ENCODE peak calls at places on chromosomes 4 and X, in nine cellular contexts. E, M, W, R, H, J, U, A and O are unnamed samples.

GRCh38 chr4:14719053-14719452 is 283.2 kb upstream of the CPEB2 start:
- DNase-seq in E (peak; percentile 36), M (no peak), W (no peak), R (no peak), H (no peak), J (peak; percentile 48), U (peak; percentile 78), A (no peak), O (no peak)

GRCh38 chr4:11424000-11424399 is 4.7 kb downstream of the HS3ST1 start:
- DNase-seq in E (peak; percentile 67), M (peak; percentile 45), W (peak; percentile 53), R (no peak), H (peak; percentile 74), J (peak; percentile 6), U (peak; percentile 6), A (peak; percentile 60), O (peak; percentile 81)

GRCh38 chr4:112128452-112128851 is 16.8 kb upstream of the FAM241A start:
- DNase-seq in E (no peak), M (no peak), W (no peak), R (no peak), H (no peak), J (no peak), U (no peak), A (no peak), O (no peak)

GRCh38 chr4:75724867-75725724 is 719 bp downstream of the USO1 start:
- DNase-seq in E (peak; percentile 92), M (peak; percentile 66), W (peak; percentile 76), R (peak; percentile 23), H (peak; percentile 91), J (peak; percentile 92), U (peak; percentile 56), A (peak; percentile 85), O (peak; percentile 80)

GRCh38 chr4:33940281-33940680 is 2304.0 kb downstream of the ARAP2 start:
- DNase-seq in E (no peak), M (no peak), W (no peak), R (no peak), H (no peak), J (peak; percentile 69), U (no peak), A (no peak), O (no peak)

GRCh38 chr4:160772668-160773067 is 1391.1 kb downstream of the FSTL5 start:
- DNase-seq in E (no peak), M (no peak), W (no peak), R (no peak), H (no peak), J (no peak), U (no peak), A (no peak), O (no peak)

GRCh38 chrX:109732319-109732779 is 708 bp downstream of the ACSL4 start:
- DNase-seq in E (peak; percentile 8), M (peak; percentile 54), W (peak; percentile 35), R (no peak), H (peak; percentile 25), J (peak; percentile 61), U (peak; percentile 56), A (peak; percentile 12), O (peak; percentile 22)

GRCh38 chrX:39777623-39778025 is 320.1 kb downstream of the BCOR start:
- DNase-seq in E (no peak), M (no peak), W (no peak), R (no peak), H (no peak), J (no peak), U (no peak), A (peak; percentile 50), O (no peak)

GRCh38 chr4:100754741-100755140 is 236.9 kb upstream of the EMCN start:
- DNase-seq in E (no peak), M (no peak), W (no peak), R (no peak), H (no peak), J (no peak), U (no peak), A (no peak), O (no peak)

GRCh38 chr4:102620697-102621497 is 119.7 kb downstream of the NFKB1 start:
- DNase-seq in E (peak; percentile 76), M (peak; percentile 59), W (peak; percentile 33), R (peak; percentile 76), H (peak; percentile 20), J (peak; percentile 84), U (peak; percentile 78), A (peak; percentile 76), O (peak; percentile 59)

GRCh38 chr4:39032218-39033085 is at the start of gene TMEM156:
- DNase-seq in E (no peak), M (peak; percentile 88), W (no peak), R (no peak), H (no peak), J (peak; percentile 50), U (peak; percentile 83), A (peak; percentile 69), O (no peak)

GRCh38 chr4:41375561-41375960 is 118.8 kb downstream of the UCHL1 start:
- DNase-seq in E (no peak), M (no peak), W (no peak), R (no peak), H (no peak), J (no peak), U (peak; percentile 27), A (no peak), O (no peak)

GRCh38 chr4:175422331-175422730 is 389.7 kb downstream of the GPM6A start:
- DNase-seq in E (no peak), M (no peak), W (no peak), R (no peak), H (no peak), J (peak; percentile 46), U (peak; percentile 7), A (no peak), O (no peak)

GRCh38 chrX:9885150-9885549 is 82.0 kb upstream of the CLDN34 start:
- DNase-seq in E (peak; percentile 56), M (peak; percentile 44), W (peak; percentile 67), R (peak; percentile 16), H (peak; percentile 62), J (peak; percentile 72), U (peak; percentile 74), A (peak; percentile 43), O (peak; percentile 75)

GRCh38 chrX:2185341-2186082 is 315.3 kb downstream of the DHRSX start:
- DNase-seq in E (no peak), M (peak; percentile 16), W (no peak), R (no peak), H (no peak), J (no peak), U (no peak), A (no peak), O (no peak)

GRCh38 chrX:123756320-123756719 is 23.5 kb upstream of the THOC2 start:
- DNase-seq in E (no peak), M (no peak), W (no peak), R (no peak), H (no peak), J (peak; percentile 76), U (peak; percentile 4), A (no peak), O (no peak)
- TF ChIP-seq EZH2phosphoT487 in E (no peak), M (no peak), W (no peak), R (no peak), H (no peak), J (no peak), U (no peak), A (no peak), O (no peak)

GRCh38 chr4:93467484-93468155 is 360.9 kb upstream of the ATOH1 start:
- DNase-seq in E (no peak), M (no peak), W (no peak), R (no peak), H (peak; percentile 63), J (no peak), U (no peak), A (no peak), O (no peak)
- TF ChIP-seq EZH2phosphoT487 in E (no peak), M (no peak), W (no peak), R (no peak), H (peak; percentile 37), J (no peak), U (no peak), A (no peak), O (no peak)

DNA sequence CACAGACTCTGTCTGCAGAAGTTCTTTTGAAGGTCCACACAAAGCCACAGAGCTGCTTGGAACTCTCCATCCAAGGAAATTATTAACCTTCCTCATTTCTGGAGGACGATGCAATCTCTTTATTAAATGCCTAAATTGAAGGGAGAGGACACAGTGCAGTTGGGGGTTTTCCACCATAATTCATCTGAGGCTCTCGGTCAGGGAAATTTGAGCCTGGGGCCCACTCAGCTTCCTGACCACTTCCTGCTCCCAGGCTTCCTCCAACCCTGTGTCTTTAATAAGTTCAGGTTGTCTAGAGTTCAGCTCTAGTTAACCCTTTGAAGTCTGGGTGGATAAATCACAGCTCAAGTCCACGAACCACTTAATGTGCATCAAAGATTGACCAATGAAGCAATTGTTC is 58.5 kb downstream of the PRPS1 start:
- DNase-seq in E (no peak), M (no peak), W (no peak), R (no peak), H (no peak), J (no peak), U (no peak), A (no peak), O (no peak)
- TF ChIP-seq EZH2phosphoT487 in E (no peak), M (no peak), W (no peak), R (no peak), H (no peak), J (no peak), U (no peak), A (no peak), O (no peak)

GRCh38 chr4:56218230-56218895 is 168.9 kb downstream of the AASDH start:
- DNase-seq in E (no peak), M (no peak), W (no peak), R (no peak), H (no peak), J (no peak), U (no peak), A (no peak), O (no peak)

GRCh38 chr4:56220261-56220660 is 167.0 kb downstream of the AASDH start:
- DNase-seq in E (no peak), M (no peak), W (no peak), R (no peak), H (peak; percentile 38), J (no peak), U (no peak), A (no peak), O (no peak)

GRCh38 chr4:56215901-56216300 is 171.4 kb downstream of the AASDH start:
- DNase-seq in E (peak; percentile 69), M (no peak), W (peak; percentile 17), R (peak; percentile 33), H (no peak), J (peak; percentile 66), U (peak; percentile 72), A (no peak), O (peak; percentile 43)

GRCh38 chr4:56217383-56217890 is 169.9 kb downstream of the AASDH start:
- DNase-seq in E (peak; percentile 25), M (no peak), W (no peak), R (no peak), H (no peak), J (no peak), U (no peak), A (no peak), O (no peak)

GRCh38 chr4:56219447-56219846 is 167.8 kb downstream of the AASDH start:
- DNase-seq in E (no peak), M (no peak), W (no peak), R (no peak), H (no peak), J (no peak), U (no peak), A (no peak), O (no peak)
- TF ChIP-seq EZH2phosphoT487 in E (no peak), M (no peak), W (no peak), R (no peak), H (no peak), J (no peak), U (no peak), A (no peak), O (no peak)